ENCODE peak calls at places on chromosomes 2 and 18, in five cellular contexts. G, A, T, V and H are unnamed samples.
A peak's percentile ranks its signal among the peaks of the same experiment; 100 is the strongest.

GRCh38 chr18:26621161-26622026 is 73.0 kb upstream of the KCTD1 start:
- DNase-seq in G (peak; percentile 45), A (no peak), T (peak; percentile 57), V (no peak), H (no peak)

GRCh38 chr2:174004900-174005605 is 39.9 kb upstream of the SP3 start:
- DNase-seq in G (no peak), A (no peak), T (no peak), V (no peak), H (no peak)

GRCh38 chr2:6325616-6326015 is 540.1 kb downstream of the CMPK2 start:
- DNase-seq in G (no peak), A (no peak), T (no peak), V (no peak), H (no peak)

GRCh38 chr2:20599861-20600461 is 50.9 kb downstream of the HS1BP3 start:
- DNase-seq in G (peak; percentile 14), A (no peak), T (no peak), V (peak; percentile 6), H (no peak)

GRCh38 chr2:19235308-19235707 is 123.1 kb downstream of the OSR1 start:
- DNase-seq in G (no peak), A (peak; percentile 18), T (no peak), V (no peak), H (no peak)

GRCh38 chr2:241030333-241030680 is 31.9 kb downstream of the SNED1 start:
- DNase-seq in G (no peak), A (no peak), T (no peak), V (no peak), H (no peak)

GRCh38 chr2:178177066-178177679 is 17.1 kb upstream of the OSBPL6 start:
- DNase-seq in G (no peak), A (peak; percentile 54), T (no peak), V (no peak), H (no peak)

GRCh38 chr2:124804014-124804940 is 779.2 kb downstream of the CNTNAP5 start:
- DNase-seq in G (no peak), A (peak; percentile 2), T (peak; percentile 22), V (no peak), H (no peak)

GRCh38 chr2:121944072-121944829 is 188.8 kb downstream of the TSN start:
- DNase-seq in G (no peak), A (peak; percentile 43), T (no peak), V (no peak), H (no peak)

GRCh38 chr2:158011055-158011771 is 90.5 kb upstream of the UPP2 start:
- DNase-seq in G (no peak), A (no peak), T (no peak), V (no peak), H (no peak)

GRCh38 chr2:24259316-24259715 is 84.5 kb downstream of the FAM228A start:
- DNase-seq in G (no peak), A (no peak), T (no peak), V (no peak), H (no peak)

GRCh38 chr2:160687629-160688028 is 194.0 kb upstream of the RBMS1 start:
- DNase-seq in G (no peak), A (no peak), T (no peak), V (no peak), H (peak; percentile 45)

GRCh38 chr2:26309921-26310320 is 36.0 kb upstream of the SELENOI start:
- DNase-seq in G (no peak), A (no peak), T (no peak), V (no peak), H (no peak)

GRCh38 chr2:199433204-199433832 is 24.4 kb downstream of the SATB2 start:
- DNase-seq in G (no peak), A (no peak), T (no peak), V (no peak), H (no peak)

GRCh38 chr2:28322051-28322450 is 70.6 kb upstream of the FOSL2 start:
- DNase-seq in G (no peak), A (no peak), T (no peak), V (no peak), H (no peak)

GRCh38 chr18:48607049-48607984 is 68.5 kb downstream of the CTIF start:
- DNase-seq in G (peak; percentile 60), A (peak; percentile 79), T (no peak), V (no peak), H (no peak)

GRCh38 chr2:223262946-223263345 is 211.0 kb downstream of the KCNE4 start:
- DNase-seq in G (no peak), A (no peak), T (no peak), V (no peak), H (no peak)

GRCh38 chr18:36187826-36188721 is 777 bp downstream of the MOCOS start:
- DNase-seq in G (no peak), A (no peak), T (peak; percentile 10), V (no peak), H (no peak)

GRCh38 chr2:187118331-187119099 is 269.5 kb upstream of the ZSWIM2 start:
- DNase-seq in G (no peak), A (no peak), T (no peak), V (no peak), H (no peak)